ENCODE peak calls at places on chromosomes 3 and 15, in five cellular contexts. V, E, A, G and J are unnamed samples. For H3K4me1, the result is how much of the 10 kb centered on the place peaks cover.

GRCh38 chr3:46695962-46696922 is 2.8 kb upstream of the ALS2CL start:
- DNase-seq in V (no peak), E (peak), A (no peak), G (peak), J (no peak)

GRCh38 chr15:86178845-86179244 is 99.2 kb downstream of the AGBL1 start:
- DNase-seq in V (no peak), E (no peak), A (no peak), G (no peak), J (no peak)

GRCh38 chr3:119279101-119279554 is 15.1 kb upstream of the ARHGAP31 start:
- DNase-seq in V (no peak), E (peak), A (peak), G (peak), J (no peak)

GRCh38 chr3:146371902-146372301 is 97.5 kb downstream of the PLSCR2 start:
- DNase-seq in V (no peak), E (no peak), A (no peak), G (no peak), J (no peak)

GRCh38 chr3:129507181-129507831 is 21.1 kb upstream of the RHO start:
- DNase-seq in V (no peak), E (no peak), A (no peak), G (peak), J (no peak)

GRCh38 chr3:150790621-150791020 is 27.7 kb upstream of the SIAH2 start:
- DNase-seq in V (no peak), E (no peak), A (no peak), G (no peak), J (no peak)

GRCh38 chr15:29880341-29880740 is 58.1 kb upstream of the TJP1 start:
- DNase-seq in V (no peak), E (no peak), A (no peak), G (no peak), J (no peak)

GRCh38 chr3:48273594-48274211 is 32.8 kb downstream of the ZNF589 start:
- DNase-seq in V (peak), E (no peak), A (no peak), G (no peak), J (peak)

GRCh38 chr15:50140097-50140496 is 21.1 kb upstream of the ATP8B4 start:
- DNase-seq in V (no peak), E (no peak), A (no peak), G (no peak), J (no peak)

GRCh38 chr15:70892002-70892911 is at the start of the genes LRRC49 and THAP10:
- DNase-seq in V (peak), E (peak), A (peak), G (peak), J (peak)

GRCh38 chr3:10173095-10173925 is 8.6 kb downstream of the IRAK2 start:
- DNase-seq in V (no peak), E (no peak), A (no peak), G (no peak), J (peak)

GRCh38 chr3:134486577-134487041 is 752 bp downstream of the CEP63 start:
- DNase-seq in V (no peak), E (no peak), A (no peak), G (no peak), J (no peak)

GRCh38 chr15:48265145-48265544 is 59.0 kb downstream of the SLC12A1 start:
- DNase-seq in V (no peak), E (no peak), A (no peak), G (no peak), J (no peak)

GRCh38 chr3:149657458-149657795 is 398 bp downstream of the WWTR1 start:
- DNase-seq in V (peak), E (no peak), A (peak), G (peak), J (peak)

GRCh38 chr3:156291269-156292123 is 171.1 kb downstream of the KCNAB1 start:
- DNase-seq in V (no peak), E (peak), A (no peak), G (peak), J (no peak)

GRCh38 chr3:61595826-61596225 is 34.5 kb downstream of the PTPRG start:
- DNase-seq in V (no peak), E (no peak), A (no peak), G (no peak), J (no peak)

GRCh38 chr15:31274496-31275330 is 51.9 kb upstream of the KLF13 start:
- DNase-seq in V (no peak), E (peak), A (no peak), G (no peak), J (peak)

GRCh38 chr3:69855436-69856162 is 116.3 kb downstream of the MITF start:
- DNase-seq in V (no peak), E (no peak), A (no peak), G (no peak), J (peak)

GRCh38 chr3:119173325-119173724 is at the start of gene UPK1B:
- DNase-seq in V (no peak), E (no peak), A (no peak), G (no peak), J (no peak)

GRCh38 chr3:17179381-17180205 is 294.8 kb downstream of the PLCL2 start:
- DNase-seq in V (no peak), E (no peak), A (no peak), G (no peak), J (no peak)

GRCh38 chr3:107065094-107065861 is 312.0 kb upstream of the CCDC54 start:
- DNase-seq in V (no peak), E (no peak), A (no peak), G (no peak), J (no peak)

GRCh38 chr3:160124224-160124623 is 101.0 kb upstream of the C3orf80 start:
- DNase-seq in V (no peak), E (no peak), A (no peak), G (no peak), J (no peak)

GRCh38 chr3:7484636-7485035 is 623.7 kb downstream of the GRM7 start:
- DNase-seq in V (no peak), E (no peak), A (no peak), G (no peak), J (peak)

GRCh38 chr3:177640319-177640997 is 443.2 kb upstream of the TBL1XR1 start:
- DNase-seq in V (no peak), E (no peak), A (no peak), G (no peak), J (no peak)

GRCh38 chr3:196754215-196754937 is 14.7 kb downstream of the PAK2 start:
- DNase-seq in V (peak), E (no peak), A (no peak), G (no peak), J (no peak)

GRCh38 chr3:150216041-150216811 is 191.9 kb upstream of the TSC22D2 start:
- DNase-seq in V (no peak), E (peak), A (no peak), G (peak), J (no peak)

GRCh38 chr3:59364471-59364870 is 314.6 kb upstream of the CFAP20DC start:
- DNase-seq in V (no peak), E (no peak), A (no peak), G (no peak), J (no peak)

GRCh38 chr15:48177383-48177874 is 666 bp downstream of the MYEF2 start:
- DNase-seq in V (no peak), E (no peak), A (no peak), G (no peak), J (peak)

GRCh38 chr3:50267280-50267913 is 1.6 kb upstream of the SEMA3B start:
- DNase-seq in V (peak), E (peak), A (peak), G (peak), J (no peak)

GRCh38 chr3:50266808-50267207 is 2.1 kb upstream of the SEMA3B start:
- DNase-seq in V (no peak), E (peak), A (no peak), G (no peak), J (no peak)

GRCh38 chr3:50269460-50269859 is 513 bp downstream of the SEMA3B start:
- DNase-seq in V (no peak), E (no peak), A (no peak), G (no peak), J (no peak)

GRCh38 chr3:50268703-50269451 is at the start of gene SEMA3B:
- DNase-seq in V (peak), E (peak), A (peak), G (peak), J (peak)

GRCh38 chr3:50268276-50268675 is 671 bp upstream of the SEMA3B start:
- DNase-seq in V (no peak), E (no peak), A (no peak), G (no peak), J (no peak)
- H3K4me1 ChIP-seq in V (under half), E (under half), A (half or more), G (half or more), J (half or more)

GRCh38 chr3:54999801-55000200 is 71.9 kb upstream of the LRTM1 start:
- DNase-seq in V (no peak), E (no peak), A (no peak), G (no peak), J (no peak)
- H3K27ac ChIP-seq in V (no peak), E (no peak), A (no peak), G (no peak), J (peak)

GRCh38 chr15:60392601-60392985 is 5.2 kb downstream of the ANXA2 start:
- DNase-seq in V (no peak), E (no peak), A (no peak), G (no peak), J (no peak)

GRCh38 chr15:60391722-60392340 is 6.0 kb downstream of the ANXA2 start:
- DNase-seq in V (no peak), E (no peak), A (no peak), G (no peak), J (no peak)

GRCh38 chr15:60395276-60396011 is 2.3 kb downstream of the ANXA2 start:
- DNase-seq in V (no peak), E (no peak), A (no peak), G (no peak), J (no peak)

GRCh38 chr15:60390931-60391501 is 6.8 kb downstream of the ANXA2 start:
- DNase-seq in V (peak), E (peak), A (no peak), G (no peak), J (peak)

DNA sequence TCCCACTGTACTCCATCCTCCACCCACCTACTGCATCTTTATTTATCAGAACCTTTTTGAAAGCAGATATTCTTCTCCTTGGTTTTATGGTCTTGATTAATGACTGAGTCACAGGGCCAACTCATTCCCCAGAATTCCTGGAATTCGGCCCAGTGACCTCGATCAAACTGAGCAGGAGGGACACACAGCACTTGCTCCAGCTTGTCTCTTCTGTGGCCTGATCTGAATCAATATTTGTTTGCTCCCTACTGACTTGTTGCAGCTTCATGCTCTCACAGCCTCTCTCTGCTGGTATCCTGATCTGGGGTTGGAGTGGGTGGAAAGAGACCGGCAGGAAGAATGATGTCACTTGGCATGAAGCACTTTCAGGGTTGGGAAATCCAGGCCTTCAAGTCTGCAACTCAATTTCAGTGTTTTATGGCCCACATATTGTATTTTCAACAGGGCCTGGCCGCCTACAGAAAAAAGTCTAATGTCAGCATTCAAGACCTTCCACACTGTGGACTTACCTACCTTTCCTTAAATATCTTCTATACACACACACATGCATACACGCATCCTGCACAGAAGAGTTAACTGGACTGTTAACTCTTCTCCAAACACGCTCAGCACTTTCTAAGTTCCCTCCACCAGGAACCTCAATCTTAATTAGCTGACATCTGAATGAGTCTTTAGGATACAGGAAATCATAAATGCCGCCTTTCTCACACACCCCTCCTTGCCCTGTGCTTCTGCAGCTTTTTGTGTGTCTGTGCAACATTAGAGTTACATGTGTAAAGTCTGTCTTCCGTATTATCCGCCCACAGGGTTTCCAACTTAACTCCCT is 4.6 kb downstream of the ANXA2 start:
- DNase-seq in V (peak), E (peak), A (no peak), G (peak), J (peak)
- H3K4me1 ChIP-seq in V (under half), E (under half), A (half or more), G (half or more), J (half or more)

DNA sequence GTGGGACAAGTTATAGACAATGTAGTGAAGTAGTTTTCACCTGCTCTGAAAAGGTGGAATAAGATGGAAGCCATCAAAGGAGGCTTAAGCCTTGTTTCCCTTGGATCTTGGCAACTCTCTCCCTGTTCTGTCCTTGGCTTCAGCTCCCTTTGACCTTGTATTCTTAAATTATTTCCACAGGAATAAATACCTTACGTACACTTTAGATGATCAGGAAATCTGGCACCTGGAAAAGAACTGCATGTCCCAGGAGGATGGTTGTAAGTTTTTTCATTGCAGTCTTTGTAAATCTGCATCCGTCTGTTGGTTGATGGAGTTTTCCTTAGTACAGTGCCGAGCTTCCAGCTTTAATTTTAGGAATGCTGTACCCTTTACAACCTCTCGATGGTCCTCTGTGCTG is 11.8 kb downstream of the ST6GAL1 start:
- DNase-seq in V (no peak), E (no peak), A (no peak), G (no peak), J (no peak)
- H3K27ac ChIP-seq in V (no peak), E (no peak), A (peak), G (peak), J (no peak)

GRCh38 chr3:195286115-195286872 is 15.3 kb upstream of the XXYLT1 start:
- DNase-seq in V (peak), E (no peak), A (no peak), G (no peak), J (no peak)
- H3K4me1 ChIP-seq in V (under half), E (under half), A (under half), G (under half), J (under half)

GRCh38 chr3:24136624-24137310 is 191.7 kb downstream of the NR1D2 start:
- DNase-seq in V (no peak), E (no peak), A (no peak), G (no peak), J (no peak)
- H3K27ac ChIP-seq in V (no peak), E (no peak), A (no peak), G (no peak), J (no peak)

DNA sequence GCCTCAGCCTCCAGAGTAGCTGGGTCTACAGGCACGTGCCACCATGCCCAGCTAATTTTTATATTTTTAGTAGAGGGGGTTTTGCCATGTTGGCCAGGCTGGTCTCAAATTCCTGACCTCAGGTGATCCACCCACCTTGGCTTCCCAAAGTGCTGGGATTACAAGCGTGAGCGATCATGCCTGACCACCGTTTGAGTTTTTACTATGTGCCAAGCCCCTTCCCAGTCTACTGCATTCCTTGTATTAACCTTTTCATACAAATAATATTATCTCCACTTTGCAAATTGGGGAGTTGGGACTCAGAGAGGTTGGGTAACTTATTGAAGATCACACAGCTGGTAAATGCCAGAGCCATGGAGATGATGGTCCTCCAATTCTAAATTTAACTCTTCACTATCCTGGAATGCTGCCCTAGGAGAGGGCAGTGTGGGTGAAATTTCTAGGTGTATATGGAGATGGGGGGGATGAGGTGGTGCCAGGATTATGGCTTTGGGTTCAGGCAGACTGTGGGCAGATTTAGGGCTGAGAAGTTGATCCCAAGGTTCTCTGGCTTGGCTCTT is 1.0 kb upstream of the PXK start:
- DNase-seq in V (no peak), E (no peak), A (no peak), G (no peak), J (no peak)
- H3K4me1 ChIP-seq in V (under half), E (under half), A (under half), G (under half), J (under half)

GRCh38 chr3:32405155-32405554 is 13.5 kb downstream of the CMTM7 start:
- DNase-seq in V (no peak), E (no peak), A (no peak), G (no peak), J (no peak)

GRCh38 chr3:32405711-32406323 is 14.2 kb downstream of the CMTM7 start:
- DNase-seq in V (no peak), E (no peak), A (no peak), G (no peak), J (no peak)

GRCh38 chr3:32404714-32405113 is 13.1 kb downstream of the CMTM7 start:
- DNase-seq in V (no peak), E (no peak), A (no peak), G (no peak), J (no peak)

GRCh38 chr3:32401541-32402052 is 9.9 kb downstream of the CMTM7 start:
- DNase-seq in V (peak), E (peak), A (peak), G (peak), J (peak)

GRCh38 chr3:32403663-32404062 is 12.0 kb downstream of the CMTM7 start:
- DNase-seq in V (no peak), E (no peak), A (no peak), G (no peak), J (no peak)
- H3K27ac ChIP-seq in V (no peak), E (no peak), A (peak), G (peak), J (no peak)

GRCh38 chr15:91940466-91941381 is 87.2 kb downstream of the SLCO3A1 start:
- DNase-seq in V (peak), E (no peak), A (peak), G (no peak), J (no peak)

GRCh38 chr15:91939432-91939831 is 85.9 kb downstream of the SLCO3A1 start:
- DNase-seq in V (no peak), E (peak), A (no peak), G (peak), J (no peak)

GRCh38 chr15:91941871-91942270 is 88.4 kb downstream of the SLCO3A1 start:
- DNase-seq in V (no peak), E (no peak), A (no peak), G (no peak), J (no peak)

GRCh38 chr15:91936182-91936775 is 82.8 kb downstream of the SLCO3A1 start:
- DNase-seq in V (no peak), E (no peak), A (no peak), G (no peak), J (no peak)
- H3K4me1 ChIP-seq in V (under half), E (under half), A (under half), G (half or more), J (under half)

DNA sequence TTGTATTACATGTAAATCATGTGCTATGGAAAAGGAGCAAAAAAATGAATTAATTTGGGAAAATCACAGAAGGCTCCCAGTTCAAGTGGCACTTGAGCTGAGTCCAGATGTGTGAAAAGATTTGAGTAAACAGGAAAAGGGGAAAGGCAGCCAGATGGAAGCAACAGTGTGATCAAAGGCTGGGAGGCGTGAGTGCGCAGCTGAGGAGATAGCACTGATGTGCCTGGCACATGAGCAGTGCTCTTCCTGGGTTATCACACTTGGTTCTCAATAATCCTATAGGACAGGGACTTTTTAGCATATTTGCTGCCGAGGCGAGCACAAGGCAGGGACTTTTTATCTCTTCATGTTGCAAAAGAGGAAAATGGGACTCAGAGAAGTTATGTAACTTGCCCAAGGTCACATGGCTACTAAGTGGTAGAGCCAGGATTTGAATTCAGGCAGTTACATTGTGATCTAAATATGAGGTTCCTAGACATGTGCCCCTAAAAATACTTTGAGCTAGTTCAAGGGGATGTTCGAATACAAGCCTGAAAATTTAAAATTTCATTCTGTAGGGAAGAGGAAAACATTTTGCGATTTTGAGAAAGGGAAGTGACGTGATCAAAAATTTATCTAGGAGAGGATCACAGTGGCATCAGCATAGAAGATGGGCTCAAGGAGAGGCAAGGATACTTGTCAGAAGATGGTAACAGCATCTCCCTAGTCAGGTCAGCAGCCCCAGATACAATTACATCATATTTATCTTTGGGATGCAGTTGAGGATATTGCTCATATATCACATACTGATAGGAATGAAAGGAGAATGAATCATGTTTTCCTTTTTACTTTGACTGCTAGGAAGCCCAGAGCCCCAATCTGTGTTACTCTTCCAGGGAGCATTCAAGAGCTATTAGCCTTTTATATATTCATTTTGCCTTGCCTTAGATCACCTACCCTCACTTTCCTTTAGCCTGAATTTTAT is 39.8 kb downstream of the CORO2B start:
- DNase-seq in V (no peak), E (no peak), A (no peak), G (peak), J (no peak)
- H3K27ac ChIP-seq in V (no peak), E (no peak), A (no peak), G (peak), J (no peak)